ENCODE peak calls at places on chromosome 21, in five cellular contexts. One of them, this sample, is unnamed.

GRCh38 chr21:25722631-25723030 is 12.1 kb downstream of the ATP5PF start:
- DNase-seq in mammary epithelial cell: no peak
- DNase-seq in aorta: no peak
- DNase-seq in colonic mucosa: no peak
- DNase-seq in pancreas: no peak
- DNase-seq in this sample: no peak

GRCh38 chr21:26096972-26097371 is 73.6 kb downstream of the APP start:
- DNase-seq in colonic mucosa: no peak
- DNase-seq in aorta: no peak
- DNase-seq in pancreas: no peak
- DNase-seq in mammary epithelial cell: no peak
- DNase-seq in this sample: no peak

GRCh38 chr21:15539376-15539775 is 190.4 kb upstream of the USP25 start:
- DNase-seq in aorta: no peak
- DNase-seq in mammary epithelial cell: no peak
- DNase-seq in colonic mucosa: no peak
- DNase-seq in pancreas: no peak
- DNase-seq in this sample: no peak

GRCh38 chr21:17731554-17731953 is 87.6 kb downstream of the C21orf91 start:
- DNase-seq in aorta: no peak
- DNase-seq in mammary epithelial cell: no peak
- DNase-seq in pancreas: no peak
- DNase-seq in colonic mucosa: no peak
- DNase-seq in this sample: no peak

GRCh38 chr21:26874347-26874746 is 29.1 kb upstream of the ADAMTS1 start:
- DNase-seq in colonic mucosa: no peak
- DNase-seq in pancreas: no peak
- DNase-seq in mammary epithelial cell: no peak
- DNase-seq in aorta: no peak
- DNase-seq in this sample: no peak

GRCh38 chr21:22890656-22891055 is 1892.4 kb downstream of the NCAM2 start:
- DNase-seq in aorta: no peak
- DNase-seq in mammary epithelial cell: no peak
- DNase-seq in pancreas: no peak
- DNase-seq in colonic mucosa: no peak
- DNase-seq in this sample: no peak

GRCh38 chr21:29311802-29312201 is 13.1 kb downstream of the BACH1 start:
- DNase-seq in mammary epithelial cell: no peak
- DNase-seq in colonic mucosa: no peak
- DNase-seq in pancreas: no peak
- DNase-seq in aorta: no peak
- DNase-seq in this sample: no peak

GRCh38 chr21:37605006-37605405 is 238.4 kb downstream of the DYRK1A start:
- DNase-seq in aorta: no peak
- DNase-seq in pancreas: no peak
- DNase-seq in mammary epithelial cell: no peak
- DNase-seq in colonic mucosa: no peak
- DNase-seq in this sample: no peak

GRCh38 chr21:40179167-40179566 is 311.9 kb downstream of the PCP4 start:
- DNase-seq in pancreas: no peak
- DNase-seq in colonic mucosa: no peak
- DNase-seq in mammary epithelial cell: no peak
- DNase-seq in aorta: no peak
- DNase-seq in this sample: no peak

GRCh38 chr21:43767980-43768867 is 7.9 kb downstream of the CSTB start:
- DNase-seq in aorta: peak; percentile 72
- DNase-seq in colonic mucosa: peak; percentile 76
- DNase-seq in pancreas: peak; percentile 62
- DNase-seq in mammary epithelial cell: peak; percentile 87
- DNase-seq in this sample: peak; percentile 66

GRCh38 chr21:16363563-16363962 is 633.8 kb downstream of the USP25 start:
- DNase-seq in mammary epithelial cell: no peak
- DNase-seq in pancreas: no peak
- DNase-seq in colonic mucosa: no peak
- DNase-seq in aorta: no peak
- DNase-seq in this sample: no peak

GRCh38 chr21:35333831-35334593 is 284.9 kb upstream of the RUNX1 start:
- DNase-seq in colonic mucosa: no peak
- DNase-seq in aorta: peak; percentile 69
- DNase-seq in mammary epithelial cell: no peak
- DNase-seq in pancreas: no peak
- DNase-seq in this sample: no peak

GRCh38 chr21:27277122-27277521 is 310.2 kb upstream of the ADAMTS5 start:
- DNase-seq in aorta: no peak
- DNase-seq in pancreas: no peak
- DNase-seq in colonic mucosa: no peak
- DNase-seq in mammary epithelial cell: no peak
- DNase-seq in this sample: no peak

GRCh38 chr21:28111151-28111619 is 881.5 kb downstream of the LTN1 start:
- DNase-seq in colonic mucosa: peak; percentile 41
- DNase-seq in pancreas: no peak
- DNase-seq in mammary epithelial cell: no peak
- DNase-seq in aorta: peak; percentile 60
- DNase-seq in this sample: no peak

DNA sequence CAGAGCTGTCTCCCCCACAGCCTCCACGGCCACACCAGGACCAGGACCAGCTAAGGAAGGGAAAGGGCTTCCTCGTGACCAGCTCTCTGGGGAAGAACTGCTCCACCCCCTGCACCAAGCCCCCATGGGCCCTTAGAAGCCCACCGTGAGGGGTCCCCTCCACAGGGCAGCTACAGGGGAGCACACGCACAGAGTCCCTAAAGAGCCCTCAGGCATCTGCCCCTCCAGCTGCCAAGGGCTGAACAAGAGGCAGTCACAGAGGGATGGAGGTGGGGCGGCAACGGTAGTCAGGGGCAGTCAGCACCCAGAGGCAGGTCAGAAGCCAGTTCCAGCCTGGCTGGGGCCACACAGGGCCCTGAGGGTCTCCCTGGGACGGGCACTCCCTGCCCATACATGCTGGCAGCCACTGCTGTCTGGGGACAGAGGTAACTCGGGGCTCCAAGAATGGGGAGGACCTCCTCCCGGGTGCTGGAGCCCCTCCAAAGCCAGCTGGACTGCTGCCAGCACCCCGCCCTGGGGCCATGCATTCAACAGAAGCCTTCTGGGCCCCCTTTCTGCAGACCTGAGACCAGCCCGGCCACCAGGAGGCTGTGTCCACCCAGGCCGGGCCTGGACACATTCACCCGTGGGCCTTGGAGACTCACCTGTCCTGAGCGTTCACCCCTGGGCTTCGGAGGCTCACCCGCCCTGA is 18.7 kb downstream of the SLC19A1 start:
- DNase-seq in pancreas: peak; percentile 68
- DNase-seq in aorta: peak; percentile 41
- DNase-seq in mammary epithelial cell: no peak
- DNase-seq in colonic mucosa: no peak
- DNase-seq in this sample: no peak
- H3K27ac ChIP-seq in pancreas: no peak overlapping the region
- H3K27ac ChIP-seq in aorta: no peak overlapping the region
- H3K27ac ChIP-seq in mammary epithelial cell: no peak overlapping the region
- H3K27ac ChIP-seq in colonic mucosa: no peak overlapping the region
- H3K27ac ChIP-seq in this sample: no peak overlapping the region

GRCh38 chr21:34202553-34203332 is 129.4 kb downstream of the MRPS6 start:
- DNase-seq in aorta: peak; percentile 72
- DNase-seq in mammary epithelial cell: no peak
- DNase-seq in colonic mucosa: no peak
- DNase-seq in pancreas: peak; percentile 42
- DNase-seq in this sample: no peak
- H3K27ac ChIP-seq in aorta: peak overlapping the region; percentile 77
- H3K27ac ChIP-seq in mammary epithelial cell: no peak overlapping the region
- H3K27ac ChIP-seq in colonic mucosa: no peak overlapping the region
- H3K27ac ChIP-seq in pancreas: no peak overlapping the region
- H3K27ac ChIP-seq in this sample: no peak overlapping the region

GRCh38 chr21:32298658-32299081 is at the start of gene MRAP:
- DNase-seq in colonic mucosa: no peak
- DNase-seq in pancreas: no peak
- DNase-seq in mammary epithelial cell: no peak
- DNase-seq in aorta: no peak
- DNase-seq in this sample: no peak
- H3K27ac ChIP-seq in colonic mucosa: no peak within 1 kb of the TSS
- H3K27ac ChIP-seq in pancreas: no peak within 1 kb of the TSS
- H3K27ac ChIP-seq in mammary epithelial cell: no peak within 1 kb of the TSS
- H3K27ac ChIP-seq in aorta: no peak within 1 kb of the TSS
- H3K27ac ChIP-seq in this sample: no peak within 1 kb of the TSS

GRCh38 chr21:46220275-46220810 is 8.2 kb downstream of the LSS start:
- DNase-seq in aorta: no peak
- DNase-seq in pancreas: no peak
- DNase-seq in colonic mucosa: no peak
- DNase-seq in mammary epithelial cell: no peak
- DNase-seq in this sample: no peak

GRCh38 chr21:46222436-46223116 is 6.0 kb downstream of the LSS start:
- DNase-seq in colonic mucosa: no peak
- DNase-seq in mammary epithelial cell: no peak
- DNase-seq in pancreas: no peak
- DNase-seq in aorta: no peak
- DNase-seq in this sample: no peak

GRCh38 chr21:46220847-46221246 is 7.7 kb downstream of the LSS start:
- DNase-seq in aorta: no peak
- DNase-seq in colonic mucosa: no peak
- DNase-seq in mammary epithelial cell: no peak
- DNase-seq in pancreas: no peak
- DNase-seq in this sample: no peak

GRCh38 chr21:46221664-46222435 is 6.7 kb downstream of the LSS start:
- DNase-seq in colonic mucosa: no peak
- DNase-seq in pancreas: no peak
- DNase-seq in aorta: no peak
- DNase-seq in mammary epithelial cell: no peak
- DNase-seq in this sample: no peak

DNA sequence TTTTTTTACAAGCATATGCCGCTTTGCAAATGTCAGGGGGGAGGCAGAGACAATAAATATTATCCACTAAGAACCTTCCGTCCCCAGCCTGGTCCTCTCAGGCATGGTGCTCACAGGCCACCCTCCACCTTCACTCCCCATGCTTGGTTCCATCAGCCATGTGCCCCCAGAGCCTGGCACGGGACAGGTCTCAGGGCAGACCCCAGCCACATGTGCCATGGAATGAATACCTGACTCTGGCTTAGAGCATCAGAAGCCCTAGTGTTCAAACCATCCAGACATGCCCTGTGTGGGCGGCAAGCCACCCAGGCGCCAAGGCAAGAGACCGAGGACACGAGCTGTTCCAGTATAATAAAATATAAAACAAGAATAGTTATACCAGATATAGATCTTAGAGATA is 5.4 kb downstream of the LSS start:
- DNase-seq in pancreas: no peak
- DNase-seq in mammary epithelial cell: no peak
- DNase-seq in aorta: no peak
- DNase-seq in colonic mucosa: no peak
- DNase-seq in this sample: no peak
- H3K27ac ChIP-seq in pancreas: no peak overlapping the region
- H3K27ac ChIP-seq in mammary epithelial cell: no peak overlapping the region
- H3K27ac ChIP-seq in aorta: no peak overlapping the region
- H3K27ac ChIP-seq in colonic mucosa: no peak overlapping the region
- H3K27ac ChIP-seq in this sample: no peak overlapping the region

GRCh38 chr21:42722808-42723470 is 69.5 kb downstream of the PDE9A start:
- DNase-seq in mammary epithelial cell: no peak
- DNase-seq in aorta: no peak
- DNase-seq in colonic mucosa: peak; percentile 54
- DNase-seq in pancreas: no peak
- DNase-seq in this sample: no peak

GRCh38 chr21:42722153-42722552 is 68.7 kb downstream of the PDE9A start:
- DNase-seq in colonic mucosa: no peak
- DNase-seq in aorta: no peak
- DNase-seq in mammary epithelial cell: no peak
- DNase-seq in pancreas: no peak
- DNase-seq in this sample: no peak

GRCh38 chr21:42725416-42725930 is 72.1 kb downstream of the PDE9A start:
- DNase-seq in mammary epithelial cell: no peak
- DNase-seq in pancreas: no peak
- DNase-seq in aorta: no peak
- DNase-seq in colonic mucosa: no peak
- DNase-seq in this sample: no peak

GRCh38 chr21:42721341-42721824 is 68.0 kb downstream of the PDE9A start:
- DNase-seq in mammary epithelial cell: no peak
- DNase-seq in pancreas: no peak
- DNase-seq in colonic mucosa: peak; percentile 69
- DNase-seq in aorta: no peak
- DNase-seq in this sample: no peak

DNA sequence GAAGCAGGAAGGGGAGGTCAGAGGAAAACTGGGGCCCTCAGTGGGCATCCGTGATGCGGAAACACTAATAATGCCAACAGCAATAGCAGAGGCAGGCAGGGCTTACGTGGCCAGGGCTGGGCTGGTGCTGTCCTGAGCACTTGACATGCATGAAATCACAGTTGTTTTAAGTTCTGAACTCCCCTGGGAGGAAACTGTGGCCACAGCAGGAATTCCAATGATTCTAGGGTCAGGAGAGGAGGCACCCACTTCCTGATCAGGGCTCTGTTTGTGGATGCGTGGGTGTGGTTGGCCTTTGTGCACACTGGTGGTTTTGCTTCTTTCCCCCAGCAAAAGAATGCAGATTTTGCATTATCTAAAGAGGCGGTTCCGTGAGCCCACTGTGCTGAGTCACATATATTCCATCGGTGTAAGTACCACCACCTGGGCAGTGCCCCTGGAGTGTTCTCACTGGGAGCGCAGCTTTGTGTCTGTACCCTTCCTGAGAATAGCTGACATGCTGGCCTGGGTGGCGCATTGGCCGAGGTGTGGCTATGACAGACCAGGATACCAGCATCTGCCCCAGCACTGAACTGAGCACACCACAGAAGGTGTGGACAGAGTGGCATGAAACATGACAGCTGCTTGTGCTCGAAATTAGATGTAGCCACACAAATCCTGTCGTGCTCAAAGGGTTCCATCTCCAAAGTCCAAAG is 71.0 kb downstream of the PDE9A start:
- DNase-seq in mammary epithelial cell: peak; percentile 82
- DNase-seq in pancreas: no peak
- DNase-seq in aorta: no peak
- DNase-seq in colonic mucosa: peak; percentile 78
- DNase-seq in this sample: no peak
- H3K27ac ChIP-seq in mammary epithelial cell: no peak overlapping the region
- H3K27ac ChIP-seq in pancreas: no peak overlapping the region
- H3K27ac ChIP-seq in aorta: no peak overlapping the region
- H3K27ac ChIP-seq in colonic mucosa: peak overlapping the region; percentile 25
- H3K27ac ChIP-seq in this sample: no peak overlapping the region

GRCh38 chr21:38987551-38988210 is 182.0 kb downstream of the ETS2 start:
- DNase-seq in colonic mucosa: no peak
- DNase-seq in pancreas: no peak
- DNase-seq in aorta: peak; percentile 47
- DNase-seq in mammary epithelial cell: no peak
- DNase-seq in this sample: no peak
- H3K27ac ChIP-seq in colonic mucosa: peak overlapping the region; percentile 40
- H3K27ac ChIP-seq in pancreas: no peak overlapping the region
- H3K27ac ChIP-seq in aorta: peak overlapping the region; percentile 62
- H3K27ac ChIP-seq in mammary epithelial cell: no peak overlapping the region
- H3K27ac ChIP-seq in this sample: no peak overlapping the region